ENCODE peak calls at places on chromosome 2, in eight cellular contexts. X, I, A, U, J, W, N and Q are unnamed samples.

GRCh38 chr2:26172866-26173595 is at the start of gene GAREM2:
- DNase-seq in X (no peak), I (no peak), A (peak; percentile 13), U (no peak), J (no peak), W (no peak), N (no peak), Q (no peak)

GRCh38 chr2:241645056-241645914 is 7.8 kb downstream of the ATG4B start:
- DNase-seq in X (no peak), I (no peak), A (no peak), U (no peak), J (no peak), W (no peak), N (no peak), Q (no peak)

GRCh38 chr2:63048367-63049171 is 2.1 kb upstream of the OTX1 start:
- DNase-seq in X (no peak), I (no peak), A (no peak), U (no peak), J (no peak), W (no peak), N (no peak), Q (no peak)

GRCh38 chr2:16640867-16641266 is 24.8 kb downstream of the CYRIA start:
- DNase-seq in X (peak; percentile 59), I (no peak), A (no peak), U (no peak), J (no peak), W (no peak), N (no peak), Q (no peak)

GRCh38 chr2:111209045-111209514 is 88.4 kb downstream of the BCL2L11 start:
- DNase-seq in X (peak; percentile 50), I (no peak), A (peak; percentile 53), U (no peak), J (peak; percentile 72), W (no peak), N (no peak), Q (no peak)

GRCh38 chr2:63047534-63048281 is 2.9 kb upstream of the OTX1 start:
- DNase-seq in X (no peak), I (no peak), A (no peak), U (no peak), J (no peak), W (no peak), N (no peak), Q (no peak)

GRCh38 chr2:59312022-59312421 is 1070.9 kb upstream of the FANCL start:
- DNase-seq in X (no peak), I (no peak), A (no peak), U (no peak), J (no peak), W (no peak), N (no peak), Q (no peak)

GRCh38 chr2:127176371-127177311 is 43.5 kb downstream of the CYP27C1 start:
- DNase-seq in X (no peak), I (no peak), A (no peak), U (no peak), J (no peak), W (no peak), N (no peak), Q (no peak)

GRCh38 chr2:46025683-46026082 is 271.5 kb upstream of the EPAS1 start:
- DNase-seq in X (no peak), I (no peak), A (no peak), U (no peak), J (no peak), W (no peak), N (no peak), Q (no peak)

GRCh38 chr2:144453486-144454158 is 66.3 kb downstream of the ZEB2 start:
- DNase-seq in X (no peak), I (no peak), A (no peak), U (no peak), J (no peak), W (no peak), N (no peak), Q (no peak)

GRCh38 chr2:43065871-43066270 is 160.5 kb downstream of the ZFP36L2 start:
- DNase-seq in X (no peak), I (no peak), A (no peak), U (no peak), J (no peak), W (no peak), N (no peak), Q (no peak)

GRCh38 chr2:238887616-238888015 is 39.7 kb downstream of the TWIST2 start:
- DNase-seq in X (no peak), I (no peak), A (no peak), U (no peak), J (no peak), W (no peak), N (no peak), Q (no peak)

GRCh38 chr2:36819090-36819711 is 122.7 kb downstream of the VIT start:
- DNase-seq in X (no peak), I (no peak), A (no peak), U (no peak), J (no peak), W (no peak), N (no peak), Q (no peak)

GRCh38 chr2:65320042-65320711 is 92.5 kb downstream of the ACTR2 start:
- DNase-seq in X (peak; percentile 87), I (no peak), A (peak; percentile 97), U (no peak), J (peak; percentile 91), W (no peak), N (no peak), Q (no peak)

GRCh38 chr2:220104871-220105351 is 477.5 kb downstream of the SLC4A3 start:
- DNase-seq in X (peak; percentile 87), I (no peak), A (peak; percentile 92), U (no peak), J (peak; percentile 89), W (no peak), N (no peak), Q (no peak)

GRCh38 chr2:11177871-11178598 is 22.8 kb downstream of the SLC66A3 start:
- DNase-seq in X (no peak), I (no peak), A (no peak), U (no peak), J (no peak), W (no peak), N (no peak), Q (no peak)

GRCh38 chr2:206642075-206643025 is at the start of gene FAM237A:
- DNase-seq in X (peak; percentile 80), I (no peak), A (peak; percentile 56), U (no peak), J (peak; percentile 50), W (peak; percentile 73), N (no peak), Q (peak; percentile 14)

GRCh38 chr2:38116762-38117161 is 40.8 kb upstream of the CYP1B1 start:
- DNase-seq in X (peak; percentile 79), I (no peak), A (no peak), U (no peak), J (peak; percentile 63), W (no peak), N (no peak), Q (no peak)

GRCh38 chr2:239381709-239382134 is 19.1 kb downstream of the HDAC4 start:
- DNase-seq in X (no peak), I (no peak), A (no peak), U (no peak), J (no peak), W (no peak), N (no peak), Q (no peak)